ENCODE peak calls at places on chromosome 19, in seven cellular contexts. One of them, this sample, is unnamed.

GRCh38 chr19:14959263-14959662 is 18.0 kb downstream of the OR7C2 start:
- DNase-seq in mesenchymal stem cell: no peak
- DNase-seq in gastrocnemius medialis: no peak
- DNase-seq in prostate gland: no peak
- DNase-seq in PC-3: no peak
- DNase-seq in right lobe of liver: no peak
- DNase-seq in transverse colon: no peak
- DNase-seq in this sample: no peak

GRCh38 chr19:17385878-17386611 is 8.0 kb downstream of the CCDC194 start:
- DNase-seq in prostate gland: no peak
- DNase-seq in gastrocnemius medialis: no peak
- DNase-seq in right lobe of liver: peak; percentile 67
- DNase-seq in PC-3: peak; percentile 62
- DNase-seq in mesenchymal stem cell: peak; percentile 57
- DNase-seq in transverse colon: peak; percentile 68
- DNase-seq in this sample: peak; percentile 54

GRCh38 chr19:40460185-40460584 is 5.4 kb downstream of the BLVRB start:
- DNase-seq in transverse colon: no peak
- DNase-seq in right lobe of liver: no peak
- DNase-seq in gastrocnemius medialis: no peak
- DNase-seq in prostate gland: no peak
- DNase-seq in mesenchymal stem cell: no peak
- DNase-seq in PC-3: no peak
- DNase-seq in this sample: no peak

GRCh38 chr19:44512326-44513298 is 12.3 kb upstream of the ZNF180 start:
- DNase-seq in gastrocnemius medialis: no peak
- DNase-seq in prostate gland: no peak
- DNase-seq in mesenchymal stem cell: peak; percentile 25
- DNase-seq in PC-3: peak; percentile 66
- DNase-seq in right lobe of liver: no peak
- DNase-seq in transverse colon: peak; percentile 14
- DNase-seq in this sample: no peak

GRCh38 chr19:12784394-12784870 is 6.9 kb upstream of the JUNB start:
- DNase-seq in right lobe of liver: no peak
- DNase-seq in prostate gland: no peak
- DNase-seq in gastrocnemius medialis: no peak
- DNase-seq in mesenchymal stem cell: peak; percentile 82
- DNase-seq in transverse colon: no peak
- DNase-seq in PC-3: no peak
- DNase-seq in this sample: no peak

GRCh38 chr19:11478167-11479089 is 2.4 kb downstream of the ELAVL3 start:
- DNase-seq in transverse colon: no peak
- DNase-seq in gastrocnemius medialis: no peak
- DNase-seq in right lobe of liver: no peak
- DNase-seq in PC-3: no peak
- DNase-seq in mesenchymal stem cell: no peak
- DNase-seq in prostate gland: no peak
- DNase-seq in this sample: no peak

GRCh38 chr19:10460714-10461046 is 40.3 kb downstream of the PDE4A start:
- DNase-seq in mesenchymal stem cell: no peak
- DNase-seq in right lobe of liver: no peak
- DNase-seq in transverse colon: no peak
- DNase-seq in prostate gland: no peak
- DNase-seq in gastrocnemius medialis: no peak
- DNase-seq in PC-3: no peak
- DNase-seq in this sample: no peak

GRCh38 chr19:6032381-6032780 is 54.4 kb upstream of the RANBP3 start:
- DNase-seq in transverse colon: no peak
- DNase-seq in gastrocnemius medialis: no peak
- DNase-seq in prostate gland: no peak
- DNase-seq in PC-3: no peak
- DNase-seq in right lobe of liver: no peak
- DNase-seq in mesenchymal stem cell: no peak
- DNase-seq in this sample: no peak

GRCh38 chr19:29806098-29806866 is 5.5 kb upstream of the CCNE1 start:
- DNase-seq in prostate gland: no peak
- DNase-seq in right lobe of liver: no peak
- DNase-seq in transverse colon: no peak
- DNase-seq in gastrocnemius medialis: no peak
- DNase-seq in mesenchymal stem cell: peak; percentile 55
- DNase-seq in PC-3: no peak
- DNase-seq in this sample: no peak

GRCh38 chr19:1017906-1018305 is 3.0 kb downstream of the TMEM259 start:
- DNase-seq in right lobe of liver: peak; percentile 27
- DNase-seq in mesenchymal stem cell: no peak
- DNase-seq in PC-3: no peak
- DNase-seq in prostate gland: no peak
- DNase-seq in transverse colon: no peak
- DNase-seq in gastrocnemius medialis: no peak
- DNase-seq in this sample: no peak
- H3K4me1 ChIP-seq in right lobe of liver: peaks cover 45% of the 10 kb centered on the region
- H3K4me1 ChIP-seq in mesenchymal stem cell: peaks cover 53% of the 10 kb centered on the region
- H3K4me1 ChIP-seq in PC-3: peaks cover 22% of the 10 kb centered on the region
- H3K4me1 ChIP-seq in prostate gland: peaks cover 40% of the 10 kb centered on the region
- H3K4me1 ChIP-seq in transverse colon: peaks cover 47% of the 10 kb centered on the region
- H3K4me1 ChIP-seq in gastrocnemius medialis: peaks cover 62% of the 10 kb centered on the region
- H3K4me1 ChIP-seq in this sample: peaks cover 39% of the 10 kb centered on the region

GRCh38 chr19:49635530-49636229 is 4.3 kb downstream of the RRAS start:
- DNase-seq in transverse colon: no peak
- DNase-seq in PC-3: no peak
- DNase-seq in gastrocnemius medialis: no peak
- DNase-seq in mesenchymal stem cell: peak; percentile 61
- DNase-seq in right lobe of liver: peak; percentile 21
- DNase-seq in prostate gland: no peak
- DNase-seq in this sample: no peak
- H3K27ac ChIP-seq in transverse colon: peak overlapping the region; percentile 26
- H3K27ac ChIP-seq in PC-3: no peak overlapping the region
- H3K27ac ChIP-seq in gastrocnemius medialis: peak overlapping the region; percentile 3
- H3K27ac ChIP-seq in mesenchymal stem cell: no peak overlapping the region
- H3K27ac ChIP-seq in right lobe of liver: no peak overlapping the region
- H3K27ac ChIP-seq in prostate gland: no peak overlapping the region
- H3K27ac ChIP-seq in this sample: peak overlapping the region; percentile 8

DNA sequence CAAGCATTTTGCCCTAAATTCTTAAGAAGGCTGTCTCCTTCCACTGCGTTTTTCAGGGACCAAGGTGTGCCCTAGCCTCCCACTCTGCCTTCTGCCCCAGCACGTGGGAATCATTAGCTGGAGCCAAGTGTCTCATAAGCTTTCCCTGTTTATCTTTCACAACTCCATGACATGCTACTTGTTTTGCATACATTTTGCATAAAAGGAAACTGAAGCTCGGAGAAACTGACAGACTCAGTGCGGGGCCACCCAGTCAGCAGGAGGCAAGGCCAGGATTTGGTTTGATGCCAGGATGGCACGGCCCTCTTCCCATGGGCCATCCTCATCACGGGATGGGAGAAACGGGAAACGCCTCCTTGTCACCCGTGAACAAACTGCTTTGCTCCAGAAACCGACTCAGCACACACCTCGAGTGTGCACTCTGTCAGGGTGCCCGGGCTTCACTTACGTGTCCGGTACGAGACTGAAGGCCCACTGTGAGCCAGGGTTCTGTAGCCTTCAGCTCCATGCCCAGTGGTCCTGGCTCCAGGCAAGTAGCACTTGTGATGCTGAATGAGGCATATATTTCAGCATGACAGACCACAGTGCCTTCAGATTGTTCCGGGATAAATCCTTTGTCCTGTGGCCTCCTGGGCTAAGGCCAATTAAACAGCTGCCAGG is 9.6 kb downstream of the CEBPA start:
- DNase-seq in mesenchymal stem cell: no peak
- DNase-seq in prostate gland: peak; percentile 19
- DNase-seq in gastrocnemius medialis: peak; percentile 34
- DNase-seq in PC-3: peak; percentile 21
- DNase-seq in right lobe of liver: peak; percentile 64
- DNase-seq in transverse colon: peak; percentile 78
- DNase-seq in this sample: peak; percentile 66
- H3K4me1 ChIP-seq in mesenchymal stem cell: peaks cover 27% of the 10 kb centered on the region
- H3K4me1 ChIP-seq in prostate gland: peaks cover 13% of the 10 kb centered on the region
- H3K4me1 ChIP-seq in gastrocnemius medialis: peaks cover 12% of the 10 kb centered on the region
- H3K4me1 ChIP-seq in PC-3: peaks cover 43% of the 10 kb centered on the region
- H3K4me1 ChIP-seq in right lobe of liver: peaks cover 58% of the 10 kb centered on the region
- H3K4me1 ChIP-seq in transverse colon: peaks cover 23% of the 10 kb centered on the region
- H3K4me1 ChIP-seq in this sample: no peaks in the 10 kb centered on the region

GRCh38 chr19:46944918-46945628 is 74.6 kb upstream of the NPAS1 start:
- DNase-seq in mesenchymal stem cell: peak; percentile 92
- DNase-seq in PC-3: no peak
- DNase-seq in right lobe of liver: peak; percentile 36
- DNase-seq in transverse colon: peak; percentile 46
- DNase-seq in gastrocnemius medialis: peak; percentile 71
- DNase-seq in prostate gland: no peak
- DNase-seq in this sample: peak; percentile 45

GRCh38 chr19:46945668-46946067 is 74.0 kb upstream of the NPAS1 start:
- DNase-seq in PC-3: no peak
- DNase-seq in right lobe of liver: no peak
- DNase-seq in transverse colon: no peak
- DNase-seq in gastrocnemius medialis: no peak
- DNase-seq in mesenchymal stem cell: peak; percentile 37
- DNase-seq in prostate gland: no peak
- DNase-seq in this sample: no peak

GRCh38 chr19:46946090-46946489 is 73.5 kb upstream of the NPAS1 start:
- DNase-seq in prostate gland: no peak
- DNase-seq in transverse colon: peak; percentile 52
- DNase-seq in PC-3: no peak
- DNase-seq in right lobe of liver: no peak
- DNase-seq in gastrocnemius medialis: no peak
- DNase-seq in mesenchymal stem cell: no peak
- DNase-seq in this sample: no peak

GRCh38 chr19:46944123-46944718 is 75.4 kb upstream of the NPAS1 start:
- DNase-seq in prostate gland: no peak
- DNase-seq in mesenchymal stem cell: no peak
- DNase-seq in right lobe of liver: no peak
- DNase-seq in transverse colon: no peak
- DNase-seq in PC-3: no peak
- DNase-seq in gastrocnemius medialis: no peak
- DNase-seq in this sample: no peak

GRCh38 chr19:46943150-46943946 is 76.3 kb upstream of the NPAS1 start:
- DNase-seq in prostate gland: no peak
- DNase-seq in transverse colon: no peak
- DNase-seq in PC-3: no peak
- DNase-seq in right lobe of liver: no peak
- DNase-seq in mesenchymal stem cell: no peak
- DNase-seq in gastrocnemius medialis: no peak
- DNase-seq in this sample: no peak
- H3K27ac ChIP-seq in prostate gland: no peak overlapping the region
- H3K27ac ChIP-seq in transverse colon: peak overlapping the region; percentile 81
- H3K27ac ChIP-seq in PC-3: no peak overlapping the region
- H3K27ac ChIP-seq in right lobe of liver: peak overlapping the region; percentile 88
- H3K27ac ChIP-seq in mesenchymal stem cell: no peak overlapping the region
- H3K27ac ChIP-seq in gastrocnemius medialis: peak overlapping the region; percentile 87
- H3K27ac ChIP-seq in this sample: no peak overlapping the region

GRCh38 chr19:8386990-8387389 is 3.2 kb upstream of the RAB11B start:
- DNase-seq in transverse colon: no peak
- DNase-seq in prostate gland: no peak
- DNase-seq in PC-3: no peak
- DNase-seq in right lobe of liver: no peak
- DNase-seq in gastrocnemius medialis: no peak
- DNase-seq in mesenchymal stem cell: no peak
- DNase-seq in this sample: no peak
- H3K4me1 ChIP-seq in transverse colon: peaks cover 12% of the 10 kb centered on the region
- H3K4me1 ChIP-seq in prostate gland: peaks cover 7% of the 10 kb centered on the region
- H3K4me1 ChIP-seq in PC-3: peaks cover 31% of the 10 kb centered on the region
- H3K4me1 ChIP-seq in right lobe of liver: peaks cover 42% of the 10 kb centered on the region
- H3K4me1 ChIP-seq in gastrocnemius medialis: peaks cover 24% of the 10 kb centered on the region
- H3K4me1 ChIP-seq in mesenchymal stem cell: peaks cover 12% of the 10 kb centered on the region
- H3K4me1 ChIP-seq in this sample: peaks cover 12% of the 10 kb centered on the region

GRCh38 chr19:58428617-58429016 is 11.3 kb downstream of the ZNF132 start:
- DNase-seq in PC-3: no peak
- DNase-seq in gastrocnemius medialis: no peak
- DNase-seq in mesenchymal stem cell: no peak
- DNase-seq in transverse colon: no peak
- DNase-seq in right lobe of liver: no peak
- DNase-seq in prostate gland: no peak
- DNase-seq in this sample: no peak
- H3K27ac ChIP-seq in PC-3: no peak overlapping the region
- H3K27ac ChIP-seq in gastrocnemius medialis: no peak overlapping the region
- H3K27ac ChIP-seq in mesenchymal stem cell: no peak overlapping the region
- H3K27ac ChIP-seq in transverse colon: no peak overlapping the region
- H3K27ac ChIP-seq in right lobe of liver: no peak overlapping the region
- H3K27ac ChIP-seq in prostate gland: no peak overlapping the region
- H3K27ac ChIP-seq in this sample: no peak overlapping the region

GRCh38 chr19:48491793-48492123 is 19.9 kb downstream of the LMTK3 start:
- DNase-seq in transverse colon: no peak
- DNase-seq in PC-3: no peak
- DNase-seq in right lobe of liver: no peak
- DNase-seq in mesenchymal stem cell: no peak
- DNase-seq in prostate gland: no peak
- DNase-seq in gastrocnemius medialis: no peak
- DNase-seq in this sample: no peak
- H3K4me1 ChIP-seq in transverse colon: peaks cover 20% of the 10 kb centered on the region
- H3K4me1 ChIP-seq in PC-3: peaks cover 22% of the 10 kb centered on the region
- H3K4me1 ChIP-seq in right lobe of liver: no peaks in the 10 kb centered on the region
- H3K4me1 ChIP-seq in mesenchymal stem cell: peaks cover 35% of the 10 kb centered on the region
- H3K4me1 ChIP-seq in prostate gland: peaks cover 5% of the 10 kb centered on the region
- H3K4me1 ChIP-seq in gastrocnemius medialis: peaks cover 9% of the 10 kb centered on the region
- H3K4me1 ChIP-seq in this sample: no peaks in the 10 kb centered on the region

GRCh38 chr19:18502633-18503294 is 19.1 kb downstream of the ELL start:
- DNase-seq in transverse colon: peak; percentile 40
- DNase-seq in prostate gland: no peak
- DNase-seq in gastrocnemius medialis: peak; percentile 75
- DNase-seq in right lobe of liver: peak; percentile 50
- DNase-seq in PC-3: no peak
- DNase-seq in mesenchymal stem cell: no peak
- DNase-seq in this sample: no peak
- H3K27ac ChIP-seq in transverse colon: peak overlapping the region; percentile 78
- H3K27ac ChIP-seq in prostate gland: no peak overlapping the region
- H3K27ac ChIP-seq in gastrocnemius medialis: peak overlapping the region; percentile 94
- H3K27ac ChIP-seq in right lobe of liver: peak overlapping the region; percentile 92
- H3K27ac ChIP-seq in PC-3: no peak overlapping the region
- H3K27ac ChIP-seq in mesenchymal stem cell: no peak overlapping the region
- H3K27ac ChIP-seq in this sample: peak overlapping the region; percentile 34

GRCh38 chr19:2634228-2634951 is 68.1 kb downstream of the GNG7 start:
- DNase-seq in gastrocnemius medialis: no peak
- DNase-seq in right lobe of liver: peak; percentile 63
- DNase-seq in prostate gland: no peak
- DNase-seq in mesenchymal stem cell: no peak
- DNase-seq in transverse colon: no peak
- DNase-seq in PC-3: no peak
- DNase-seq in this sample: peak; percentile 85
- H3K4me1 ChIP-seq in gastrocnemius medialis: no peaks in the 10 kb centered on the region
- H3K4me1 ChIP-seq in right lobe of liver: peaks cover 52% of the 10 kb centered on the region
- H3K4me1 ChIP-seq in prostate gland: no peaks in the 10 kb centered on the region
- H3K4me1 ChIP-seq in mesenchymal stem cell: peaks cover 16% of the 10 kb centered on the region
- H3K4me1 ChIP-seq in transverse colon: peaks cover 5% of the 10 kb centered on the region
- H3K4me1 ChIP-seq in PC-3: peaks cover 15% of the 10 kb centered on the region
- H3K4me1 ChIP-seq in this sample: no peaks in the 10 kb centered on the region

This sample was measured in lung.